ENCODE peak calls at places on chromosomes 2 and 18, in nine cellular contexts. One of them, this sample, is unnamed.

GRCh38 chr2:229731916-229732315 is 17.6 kb upstream of the DNER start:
- DNase-seq in HFF-Myc: peak
- DNase-seq in fibroblast of lung: peak
- DNase-seq in GM06990: no peak
- DNase-seq in HCT116: no peak
- DNase-seq in CD8-positive, alpha-beta T cell: no peak
- DNase-seq in A549: no peak
- DNase-seq in astrocyte: no peak
- DNase-seq in choroid plexus epithelial cell: peak
- DNase-seq in this sample: peak

GRCh38 chr2:121356058-121356640 is 71.1 kb upstream of the TFCP2L1 start:
- DNase-seq in fibroblast of lung: peak
- DNase-seq in CD8-positive, alpha-beta T cell: no peak
- DNase-seq in HCT116: peak
- DNase-seq in GM06990: no peak
- DNase-seq in HFF-Myc: peak
- DNase-seq in A549: peak
- DNase-seq in choroid plexus epithelial cell: peak
- DNase-seq in astrocyte: peak
- DNase-seq in this sample: peak

GRCh38 chr2:99819766-99820165 is 322.6 kb downstream of the AFF3 start:
- DNase-seq in CD8-positive, alpha-beta T cell: no peak
- DNase-seq in A549: no peak
- DNase-seq in astrocyte: peak
- DNase-seq in choroid plexus epithelial cell: peak
- DNase-seq in HCT116: no peak
- DNase-seq in fibroblast of lung: no peak
- DNase-seq in HFF-Myc: no peak
- DNase-seq in GM06990: no peak
- DNase-seq in this sample: no peak

GRCh38 chr18:8207996-8208395 is 401.2 kb upstream of the RAB12 start:
- DNase-seq in A549: no peak
- DNase-seq in HCT116: no peak
- DNase-seq in choroid plexus epithelial cell: no peak
- DNase-seq in fibroblast of lung: no peak
- DNase-seq in HFF-Myc: no peak
- DNase-seq in astrocyte: no peak
- DNase-seq in GM06990: no peak
- DNase-seq in CD8-positive, alpha-beta T cell: no peak
- DNase-seq in this sample: no peak

GRCh38 chr18:45221363-45221762 is 393.9 kb upstream of the SLC14A2 start:
- DNase-seq in GM06990: no peak
- DNase-seq in CD8-positive, alpha-beta T cell: no peak
- DNase-seq in fibroblast of lung: peak
- DNase-seq in astrocyte: peak
- DNase-seq in A549: no peak
- DNase-seq in HFF-Myc: peak
- DNase-seq in HCT116: no peak
- DNase-seq in choroid plexus epithelial cell: no peak
- DNase-seq in this sample: peak

GRCh38 chr2:120476141-120476540 is 130.2 kb downstream of the INHBB start:
- DNase-seq in fibroblast of lung: peak
- DNase-seq in HCT116: no peak
- DNase-seq in CD8-positive, alpha-beta T cell: no peak
- DNase-seq in astrocyte: peak
- DNase-seq in A549: no peak
- DNase-seq in GM06990: no peak
- DNase-seq in HFF-Myc: no peak
- DNase-seq in choroid plexus epithelial cell: no peak
- DNase-seq in this sample: no peak

GRCh38 chr18:76428396-76429261 is 66.4 kb downstream of the ZNF516 start:
- DNase-seq in HFF-Myc: no peak
- DNase-seq in fibroblast of lung: peak
- DNase-seq in A549: no peak
- DNase-seq in GM06990: no peak
- DNase-seq in choroid plexus epithelial cell: peak
- DNase-seq in CD8-positive, alpha-beta T cell: no peak
- DNase-seq in HCT116: no peak
- DNase-seq in astrocyte: no peak
- DNase-seq in this sample: peak

GRCh38 chr18:42620585-42620984 is 494.9 kb downstream of the RIT2 start:
- DNase-seq in CD8-positive, alpha-beta T cell: no peak
- DNase-seq in GM06990: no peak
- DNase-seq in astrocyte: no peak
- DNase-seq in fibroblast of lung: no peak
- DNase-seq in choroid plexus epithelial cell: no peak
- DNase-seq in A549: no peak
- DNase-seq in HCT116: no peak
- DNase-seq in HFF-Myc: no peak
- DNase-seq in this sample: no peak

GRCh38 chr2:3785220-3785889 is 82.0 kb downstream of the DCDC2C start:
- DNase-seq in A549: no peak
- DNase-seq in GM06990: no peak
- DNase-seq in fibroblast of lung: peak
- DNase-seq in choroid plexus epithelial cell: peak
- DNase-seq in HCT116: no peak
- DNase-seq in astrocyte: no peak
- DNase-seq in HFF-Myc: peak
- DNase-seq in CD8-positive, alpha-beta T cell: no peak
- DNase-seq in this sample: no peak

GRCh38 chr2:47751856-47752414 is 31.0 kb upstream of the MSH6 start:
- DNase-seq in astrocyte: no peak
- DNase-seq in GM06990: peak
- DNase-seq in fibroblast of lung: no peak
- DNase-seq in A549: no peak
- DNase-seq in CD8-positive, alpha-beta T cell: no peak
- DNase-seq in HFF-Myc: no peak
- DNase-seq in choroid plexus epithelial cell: peak
- DNase-seq in HCT116: no peak
- DNase-seq in this sample: no peak

GRCh38 chr2:33366473-33366872 is 110.0 kb upstream of the RASGRP3 start:
- DNase-seq in CD8-positive, alpha-beta T cell: no peak
- DNase-seq in HCT116: no peak
- DNase-seq in choroid plexus epithelial cell: peak
- DNase-seq in fibroblast of lung: peak
- DNase-seq in GM06990: no peak
- DNase-seq in astrocyte: peak
- DNase-seq in HFF-Myc: no peak
- DNase-seq in A549: no peak
- DNase-seq in this sample: no peak

GRCh38 chr2:1739961-1740713 is 4.2 kb downstream of the PXDN start:
- DNase-seq in HCT116: no peak
- DNase-seq in HFF-Myc: no peak
- DNase-seq in A549: no peak
- DNase-seq in GM06990: no peak
- DNase-seq in astrocyte: no peak
- DNase-seq in choroid plexus epithelial cell: peak
- DNase-seq in CD8-positive, alpha-beta T cell: no peak
- DNase-seq in fibroblast of lung: no peak
- DNase-seq in this sample: no peak

DNA sequence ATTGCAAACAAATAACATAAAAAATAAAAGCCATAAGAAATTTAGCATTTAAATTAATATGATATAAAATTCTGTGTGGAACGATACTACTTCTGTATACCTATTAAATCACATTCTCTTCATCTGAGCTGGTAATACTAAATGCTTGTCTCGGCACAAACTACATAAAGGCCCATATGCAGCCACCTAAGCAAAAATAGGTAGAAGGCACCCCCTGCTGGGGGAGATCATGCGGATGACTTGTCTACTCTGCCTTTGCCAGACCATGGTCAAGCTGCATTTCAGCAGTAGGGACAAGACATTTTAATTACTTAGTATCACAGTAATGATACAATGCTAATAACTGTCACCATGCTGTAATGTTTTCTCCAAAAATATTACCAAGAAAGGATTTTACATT is 108.0 kb downstream of the CDH19 start:
- DNase-seq in choroid plexus epithelial cell: peak
- DNase-seq in astrocyte: peak
- DNase-seq in HCT116: no peak
- DNase-seq in fibroblast of lung: peak
- DNase-seq in CD8-positive, alpha-beta T cell: no peak
- DNase-seq in GM06990: no peak
- DNase-seq in A549: no peak
- DNase-seq in HFF-Myc: no peak
- DNase-seq in this sample: no peak
- TF ChIP-seq CTCF in choroid plexus epithelial cell: peak
- TF ChIP-seq CTCF in astrocyte: peak
- TF ChIP-seq CTCF in HCT116: no peak
- TF ChIP-seq CTCF in fibroblast of lung: no peak
- TF ChIP-seq CTCF in CD8-positive, alpha-beta T cell: no peak
- TF ChIP-seq CTCF in GM06990: peak
- TF ChIP-seq CTCF in A549: peak
- TF ChIP-seq CTCF in HFF-Myc: no peak
- TF ChIP-seq CTCF in this sample: no peak

GRCh38 chr18:70221156-70221910 is 15.8 kb upstream of the RTTN start:
- DNase-seq in fibroblast of lung: no peak
- DNase-seq in A549: no peak
- DNase-seq in choroid plexus epithelial cell: no peak
- DNase-seq in astrocyte: no peak
- DNase-seq in HFF-Myc: no peak
- DNase-seq in GM06990: no peak
- DNase-seq in CD8-positive, alpha-beta T cell: no peak
- DNase-seq in HCT116: no peak
- DNase-seq in this sample: no peak

GRCh38 chr18:70220628-70221027 is 15.1 kb upstream of the RTTN start:
- DNase-seq in HCT116: no peak
- DNase-seq in GM06990: no peak
- DNase-seq in choroid plexus epithelial cell: no peak
- DNase-seq in CD8-positive, alpha-beta T cell: no peak
- DNase-seq in astrocyte: no peak
- DNase-seq in A549: no peak
- DNase-seq in fibroblast of lung: no peak
- DNase-seq in HFF-Myc: no peak
- DNase-seq in this sample: no peak

GRCh38 chr18:70216788-70217187 is 11.3 kb upstream of the RTTN start:
- DNase-seq in HCT116: no peak
- DNase-seq in GM06990: no peak
- DNase-seq in fibroblast of lung: no peak
- DNase-seq in A549: no peak
- DNase-seq in CD8-positive, alpha-beta T cell: no peak
- DNase-seq in choroid plexus epithelial cell: no peak
- DNase-seq in HFF-Myc: no peak
- DNase-seq in astrocyte: no peak
- DNase-seq in this sample: no peak

GRCh38 chr18:70219688-70220087 is 14.2 kb upstream of the RTTN start:
- DNase-seq in HCT116: no peak
- DNase-seq in astrocyte: no peak
- DNase-seq in A549: no peak
- DNase-seq in choroid plexus epithelial cell: no peak
- DNase-seq in GM06990: no peak
- DNase-seq in CD8-positive, alpha-beta T cell: no peak
- DNase-seq in HFF-Myc: no peak
- DNase-seq in fibroblast of lung: no peak
- DNase-seq in this sample: no peak

DNA sequence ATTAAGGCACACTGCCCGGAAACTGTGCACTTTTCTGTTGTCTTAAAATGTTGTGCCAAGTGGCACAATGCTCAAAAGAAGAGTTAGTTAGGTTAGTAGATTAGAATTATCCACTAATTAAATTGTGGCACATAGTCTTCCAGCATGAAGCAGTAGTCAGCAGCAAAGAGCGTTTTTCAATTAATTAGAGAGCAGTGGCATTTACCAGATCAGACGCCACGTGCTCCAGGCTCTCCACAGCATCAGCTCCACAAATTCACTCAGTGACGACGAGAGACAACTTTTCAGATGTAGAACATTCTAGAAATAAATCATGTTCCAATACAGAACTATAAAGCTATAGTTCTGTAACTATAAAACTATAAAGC is 16.4 kb upstream of the RTTN start:
- DNase-seq in HFF-Myc: no peak
- DNase-seq in GM06990: no peak
- DNase-seq in astrocyte: no peak
- DNase-seq in choroid plexus epithelial cell: no peak
- DNase-seq in HCT116: no peak
- DNase-seq in fibroblast of lung: no peak
- DNase-seq in CD8-positive, alpha-beta T cell: no peak
- DNase-seq in A549: no peak
- DNase-seq in this sample: no peak
- H3K4me3 ChIP-seq in HFF-Myc: no peak
- H3K4me3 ChIP-seq in GM06990: no peak
- H3K4me3 ChIP-seq in astrocyte: no peak
- H3K4me3 ChIP-seq in choroid plexus epithelial cell: no peak
- H3K4me3 ChIP-seq in HCT116: no peak
- H3K4me3 ChIP-seq in fibroblast of lung: no peak
- H3K4me3 ChIP-seq in CD8-positive, alpha-beta T cell: no peak
- H3K4me3 ChIP-seq in A549: no peak
- H3K4me3 ChIP-seq in this sample: no peak

GRCh38 chr18:712401-713134 is at the start of gene ENOSF1:
- DNase-seq in fibroblast of lung: peak
- DNase-seq in HCT116: peak
- DNase-seq in GM06990: peak
- DNase-seq in astrocyte: peak
- DNase-seq in choroid plexus epithelial cell: peak
- DNase-seq in HFF-Myc: no peak
- DNase-seq in CD8-positive, alpha-beta T cell: peak
- DNase-seq in A549: peak
- DNase-seq in this sample: peak
- TF ChIP-seq CTCF in fibroblast of lung: peak
- TF ChIP-seq CTCF in HCT116: peak
- TF ChIP-seq CTCF in GM06990: peak
- TF ChIP-seq CTCF in astrocyte: peak
- TF ChIP-seq CTCF in choroid plexus epithelial cell: peak
- TF ChIP-seq CTCF in HFF-Myc: peak
- TF ChIP-seq CTCF in CD8-positive, alpha-beta T cell: peak
- TF ChIP-seq CTCF in A549: peak
- TF ChIP-seq CTCF in this sample: peak

GRCh38 chr2:44940053-44940494 is 1.4 kb upstream of the SIX3 start:
- DNase-seq in CD8-positive, alpha-beta T cell: no peak
- DNase-seq in astrocyte: no peak
- DNase-seq in A549: no peak
- DNase-seq in fibroblast of lung: no peak
- DNase-seq in HFF-Myc: no peak
- DNase-seq in HCT116: no peak
- DNase-seq in choroid plexus epithelial cell: no peak
- DNase-seq in GM06990: no peak
- DNase-seq in this sample: no peak

GRCh38 chr2:44942304-44943030 is 965 bp downstream of the SIX3 start:
- DNase-seq in astrocyte: no peak
- DNase-seq in CD8-positive, alpha-beta T cell: no peak
- DNase-seq in GM06990: no peak
- DNase-seq in choroid plexus epithelial cell: no peak
- DNase-seq in fibroblast of lung: no peak
- DNase-seq in A549: no peak
- DNase-seq in HCT116: no peak
- DNase-seq in HFF-Myc: no peak
- DNase-seq in this sample: no peak

GRCh38 chr2:44941551-44942234 is at the start of gene SIX3:
- DNase-seq in astrocyte: peak
- DNase-seq in A549: no peak
- DNase-seq in choroid plexus epithelial cell: no peak
- DNase-seq in fibroblast of lung: peak
- DNase-seq in CD8-positive, alpha-beta T cell: peak
- DNase-seq in GM06990: peak
- DNase-seq in HCT116: peak
- DNase-seq in HFF-Myc: no peak
- DNase-seq in this sample: peak

GRCh38 chr2:44939074-44940052 is 2.1 kb upstream of the SIX3 start:
- DNase-seq in HCT116: no peak
- DNase-seq in choroid plexus epithelial cell: no peak
- DNase-seq in GM06990: no peak
- DNase-seq in astrocyte: no peak
- DNase-seq in A549: no peak
- DNase-seq in CD8-positive, alpha-beta T cell: no peak
- DNase-seq in HFF-Myc: no peak
- DNase-seq in fibroblast of lung: no peak
- DNase-seq in this sample: no peak

GRCh38 chr2:44940612-44941464 is 664 bp upstream of the SIX3 start:
- DNase-seq in HCT116: no peak
- DNase-seq in fibroblast of lung: no peak
- DNase-seq in HFF-Myc: no peak
- DNase-seq in A549: no peak
- DNase-seq in astrocyte: no peak
- DNase-seq in GM06990: no peak
- DNase-seq in CD8-positive, alpha-beta T cell: no peak
- DNase-seq in choroid plexus epithelial cell: no peak
- DNase-seq in this sample: no peak
- H3K4me3 ChIP-seq in HCT116: peak
- H3K4me3 ChIP-seq in fibroblast of lung: no peak
- H3K4me3 ChIP-seq in HFF-Myc: no peak
- H3K4me3 ChIP-seq in A549: peak
- H3K4me3 ChIP-seq in astrocyte: no peak
- H3K4me3 ChIP-seq in GM06990: no peak
- H3K4me3 ChIP-seq in CD8-positive, alpha-beta T cell: peak
- H3K4me3 ChIP-seq in choroid plexus epithelial cell: no peak
- H3K4me3 ChIP-seq in this sample: no peak

This sample was measured in foreskin fibroblast.